ENCODE peak calls at places on chromosome 14, in six cellular contexts. N is stimulated activated CD8-positive, alpha-beta memory T cell treated with anti-CD3 and anti-CD28 coated beads, Interleukin-15, amount 100 ng/mL, for 24 hours; A is D721Med; Q is NCI-H146; B is neural crest cell; I is stimulated activated CD4-positive, alpha-beta T cell treated with anti-CD3 and anti-CD28 coated beads, Interleukin-1b, Interleukin-23, amount 100 ng/mL, for 24 hours. X is an unnamed sample.

GRCh38 chr14:105492966-105493871 is 2.2 kb downstream of the TEDC1 start:
- DNase-seq in N (no peak), A (no peak), Q (no peak), B (no peak), I (no peak), X (no peak)

GRCh38 chr14:22565391-22565945 is 23.6 kb downstream of the DAD1 start:
- DNase-seq in N (no peak), A (no peak), Q (no peak), B (no peak), I (no peak), X (no peak)

GRCh38 chr14:57038689-57039088 is 228.4 kb upstream of the OTX2 start:
- DNase-seq in N (no peak), A (no peak), Q (no peak), B (no peak), I (no peak), X (no peak)

GRCh38 chr14:20706657-20707355 is 18.2 kb downstream of the ANG start:
- DNase-seq in N (no peak), A (no peak), Q (no peak), B (no peak), I (no peak), X (no peak)

GRCh38 chr14:90520326-90520725 is 123.5 kb downstream of the CALM1 start:
- DNase-seq in N (no peak), A (no peak), Q (no peak), B (no peak), I (no peak), X (peak; percentile 57)

GRCh38 chr14:101130861-101131260 is 227.3 kb upstream of the RTL1 start:
- DNase-seq in N (no peak), A (no peak), Q (no peak), B (no peak), I (no peak), X (no peak)

GRCh38 chr14:88258026-88258425 is 65.0 kb downstream of the KCNK10 start:
- DNase-seq in N (no peak), A (no peak), Q (no peak), B (no peak), I (no peak), X (no peak)

GRCh38 chr14:69244946-69245345 is 15.0 kb upstream of the GALNT16 start:
- DNase-seq in N (no peak), A (no peak), Q (no peak), B (no peak), I (no peak), X (no peak)

GRCh38 chr14:67221248-67221981 is 19.8 kb upstream of the PALS1 start:
- DNase-seq in N (no peak), A (no peak), Q (no peak), B (no peak), I (no peak), X (peak; percentile 4)

GRCh38 chr14:38721822-38722431 is 381.1 kb downstream of the SEC23A start:
- DNase-seq in N (no peak), A (no peak), Q (peak; percentile 43), B (peak; percentile 54), I (peak; percentile 8), X (peak; percentile 63)

GRCh38 chr14:35362911-35363374 is 41.6 kb downstream of the NFKBIA start:
- DNase-seq in N (no peak), A (no peak), Q (no peak), B (no peak), I (no peak), X (no peak)

GRCh38 chr14:93200553-93200952 is 6.3 kb downstream of the GON7 start:
- DNase-seq in N (no peak), A (no peak), Q (no peak), B (no peak), I (no peak), X (no peak)

GRCh38 chr14:94936411-94936892 is 166.5 kb upstream of the GSC start:
- DNase-seq in N (no peak), A (peak; percentile 89), Q (peak; percentile 48), B (no peak), I (no peak), X (peak; percentile 93)

GRCh38 chr14:90842726-90843125 is 26.5 kb upstream of the TTC7B start:
- DNase-seq in N (no peak), A (no peak), Q (no peak), B (no peak), I (no peak), X (no peak)

GRCh38 chr14:39628087-39628486 is 195.9 kb upstream of the FBXO33 start:
- DNase-seq in N (no peak), A (no peak), Q (no peak), B (no peak), I (no peak), X (no peak)

GRCh38 chr14:56659964-56660551 is 80.5 kb downstream of the TMEM260 start:
- DNase-seq in N (no peak), A (no peak), Q (peak; percentile 57), B (no peak), I (no peak), X (peak; percentile 83)

GRCh38 chr14:91328313-91329050 is 84.0 kb upstream of the GPR68 start:
- DNase-seq in N (no peak), A (no peak), Q (no peak), B (no peak), I (no peak), X (no peak)

GRCh38 chr14:93706360-93706955 is 81.8 kb downstream of the PRIMA1 start:
- DNase-seq in N (no peak), A (no peak), Q (no peak), B (no peak), I (no peak), X (no peak)

GRCh38 chr14:76227450-76228050 is 75.8 kb downstream of the GPATCH2L start:
- DNase-seq in N (no peak), A (no peak), Q (no peak), B (no peak), I (no peak), X (no peak)

GRCh38 chr14:103141117-103141796 is 18.0 kb downstream of the TNFAIP2 start:
- DNase-seq in N (no peak), A (peak; percentile 74), Q (no peak), B (no peak), I (no peak), X (peak; percentile 80)

GRCh38 chr14:91372680-91373495 is 44.7 kb downstream of the CCDC88C start:
- DNase-seq in N (no peak), A (no peak), Q (peak; percentile 61), B (no peak), I (no peak), X (peak; percentile 88)

GRCh38 chr14:92631098-92631497 is 117.3 kb downstream of the LGMN start:
- DNase-seq in N (no peak), A (no peak), Q (no peak), B (no peak), I (no peak), X (no peak)

GRCh38 chr14:96098999-96099335 is 59.8 kb downstream of the C14orf132 start:
- DNase-seq in N (no peak), A (no peak), Q (no peak), B (no peak), I (no peak), X (no peak)

GRCh38 chr14:41607119-41607785 is 576 bp downstream of the LRFN5 start:
- DNase-seq in N (no peak), A (no peak), Q (peak; percentile 42), B (no peak), I (no peak), X (peak; percentile 56)

GRCh38 chr14:49420201-49420600 is 166.0 kb downstream of the RPS29 start:
- DNase-seq in N (no peak), A (no peak), Q (no peak), B (no peak), I (no peak), X (no peak)

GRCh38 chr14:64841121-64841611 is 38.5 kb downstream of the SPTB start:
- DNase-seq in N (no peak), A (no peak), Q (no peak), B (no peak), I (no peak), X (peak; percentile 12)

GRCh38 chr14:103576371-103577024 is 13.7 kb downstream of the COA8 start:
- DNase-seq in N (no peak), A (peak; percentile 75), Q (no peak), B (peak; percentile 58), I (no peak), X (peak; percentile 75)

GRCh38 chr14:20661197-20661596 is 19.7 kb upstream of the OR6S1 start:
- DNase-seq in N (no peak), A (no peak), Q (no peak), B (no peak), I (no peak), X (no peak)

GRCh38 chr14:104239866-104240301 is 101.5 kb downstream of the KIF26A start:
- DNase-seq in N (no peak), A (no peak), Q (no peak), B (no peak), I (no peak), X (no peak)

GRCh38 chr14:75825147-75825592 is 156.6 kb downstream of the TGFB3 start:
- DNase-seq in N (no peak), A (no peak), Q (no peak), B (no peak), I (no peak), X (no peak)

GRCh38 chr14:26190644-26191043 is 407.2 kb downstream of the NOVA1 start:
- DNase-seq in N (no peak), A (no peak), Q (no peak), B (no peak), I (no peak), X (no peak)

GRCh38 chr14:51432302-51432948 is 192.4 kb downstream of the TMX1 start:
- DNase-seq in N (no peak), A (no peak), Q (no peak), B (no peak), I (no peak), X (peak; percentile 51)

GRCh38 chr14:74552623-74553022 is 59.1 kb downstream of the ISCA2 start:
- DNase-seq in N (no peak), A (no peak), Q (no peak), B (no peak), I (no peak), X (no peak)

GRCh38 chr14:100470523-100470897 is 116.7 kb downstream of the BEGAIN start:
- DNase-seq in N (no peak), A (no peak), Q (peak; percentile 36), B (no peak), I (no peak), X (peak; percentile 70)